ENCODE peak calls at places on chromosome 19, in four cellular contexts. D is activated T-cell treated with anti-CD3 and anti-CD28 coated beads, Interleukin-2, amount 50 U/mL, for 1 hour; I is caudate nucleus; W is germinal center. X is an unnamed sample.

GRCh38 chr19:15727724-15728123 is at the start of gene OR10H2:
- DNase-seq in W (no peak), I (no peak), D (no peak), X (no peak)

GRCh38 chr19:45598267-45599011 is 3.6 kb downstream of the GPR4 start:
- DNase-seq in W (no peak), D (no peak), I (no peak), X (no peak)

GRCh38 chr19:48752511-48753365 is at the start of gene FUT1:
- DNase-seq in I (no peak), W (peak; percentile 74), D (peak; percentile 48), X (peak; percentile 95)

GRCh38 chr19:46863818-46864629 is 3.2 kb downstream of the ARHGAP35 start:
- DNase-seq in W (no peak), D (no peak), I (no peak), X (no peak)

GRCh38 chr19:44960906-44961734 is 5.9 kb downstream of the CLPTM1 start:
- DNase-seq in D (no peak), W (peak; percentile 64), I (no peak), X (no peak)

GRCh38 chr19:2537544-2537943 is 61.6 kb downstream of the GADD45B start:
- DNase-seq in D (no peak), I (no peak), W (no peak), X (no peak)

GRCh38 chr19:459724-460511 is 915 bp downstream of the SHC2 start:
- DNase-seq in I (no peak), D (peak; percentile 48), W (peak; percentile 58), X (peak; percentile 64)

GRCh38 chr19:345320-345879 is 804 bp upstream of the MIER2 start:
- DNase-seq in I (no peak), W (no peak), D (no peak), X (no peak)

GRCh38 chr19:39568604-39569003 is 28.6 kb upstream of the EID2 start:
- DNase-seq in I (no peak), D (no peak), W (no peak), X (no peak)

GRCh38 chr19:10520652-10521318 is 3.5 kb upstream of the S1PR5 start:
- DNase-seq in W (no peak), D (no peak), I (no peak), X (no peak)

GRCh38 chr19:1302534-1303239 is 17.0 kb downstream of the EFNA2 start:
- DNase-seq in W (no peak), I (peak; percentile 52), D (no peak), X (no peak)

GRCh38 chr19:5889288-5889971 is 14.2 kb downstream of the NDUFA11 start:
- DNase-seq in I (no peak), D (no peak), W (no peak), X (no peak)

GRCh38 chr19:19550454-19550842 is 12.4 kb downstream of the CILP2 start:
- DNase-seq in W (no peak), I (no peak), D (no peak), X (no peak)

GRCh38 chr19:55460670-55461258 is 678 bp downstream of the ISOC2 start:
- DNase-seq in W (peak; percentile 64), D (no peak), I (no peak), X (peak; percentile 18)

GRCh38 chr19:47471733-47472457 is at the start of gene SLC8A2:
- DNase-seq in I (no peak), D (peak; percentile 62), W (peak; percentile 59), X (peak; percentile 73)

GRCh38 chr19:35248310-35249145 is at the start of gene LSR:
- DNase-seq in I (no peak), D (peak; percentile 81), W (peak; percentile 93), X (peak; percentile 92)

GRCh38 chr19:2503521-2504109 is 27.7 kb downstream of the GADD45B start:
- DNase-seq in D (peak; percentile 78), I (no peak), W (no peak), X (no peak)

GRCh38 chr19:53978975-53979801 is 12.2 kb upstream of the CACNG6 start:
- DNase-seq in I (no peak), D (no peak), W (no peak), X (no peak)

GRCh38 chr19:35144600-35145436 is 1.8 kb downstream of the FXYD7 start:
- DNase-seq in I (no peak), W (no peak), D (peak; percentile 41), X (peak; percentile 49)

X was measured in NCI-H1105 treated with DMSO at 0.1 percent for 48 hours.